ENCODE peak calls at places on chromosomes 4 and X, in five cellular contexts. One of them, this sample, is unnamed. For H3K36me3 and H3K27me3, the result is how much of the 10 kb centered on the place peaks cover.

GRCh38 chr4:140134780-140135179 is 19.2 kb downstream of the MAML3 start:
- DNase-seq in PC-3: no peak
- DNase-seq in GM06990: no peak
- DNase-seq in H7: no peak
- DNase-seq in brain microvascular endothelial cell: no peak
- DNase-seq in this sample: no peak

GRCh38 chr4:147765121-147765521 is 33.2 kb downstream of the ARHGAP10 start:
- DNase-seq in GM06990: no peak
- DNase-seq in brain microvascular endothelial cell: no peak
- DNase-seq in PC-3: peak
- DNase-seq in H7: no peak
- DNase-seq in this sample: peak

GRCh38 chr4:93770201-93770600 is 58.4 kb upstream of the ATOH1 start:
- DNase-seq in brain microvascular endothelial cell: no peak
- DNase-seq in H7: no peak
- DNase-seq in PC-3: no peak
- DNase-seq in GM06990: no peak
- DNase-seq in this sample: peak

GRCh38 chr4:39353478-39354177 is 12.5 kb downstream of the RFC1 start:
- DNase-seq in H7: no peak
- DNase-seq in GM06990: peak
- DNase-seq in PC-3: no peak
- DNase-seq in brain microvascular endothelial cell: no peak
- DNase-seq in this sample: peak

GRCh38 chrX:97026406-97026805 is 142.7 kb downstream of the RPA4 start:
- DNase-seq in H7: peak
- DNase-seq in GM06990: no peak
- DNase-seq in PC-3: peak
- DNase-seq in brain microvascular endothelial cell: peak
- DNase-seq in this sample: no peak

GRCh38 chr4:13983189-13983790 is 355.8 kb upstream of the BOD1L1 start:
- DNase-seq in H7: no peak
- DNase-seq in GM06990: no peak
- DNase-seq in brain microvascular endothelial cell: no peak
- DNase-seq in PC-3: no peak
- DNase-seq in this sample: no peak

GRCh38 chr4:4937926-4938325 is 78.5 kb downstream of the MSX1 start:
- DNase-seq in PC-3: no peak
- DNase-seq in GM06990: no peak
- DNase-seq in H7: no peak
- DNase-seq in brain microvascular endothelial cell: no peak
- DNase-seq in this sample: no peak

GRCh38 chrX:17822351-17822750 is 38.7 kb downstream of the RAI2 start:
- DNase-seq in brain microvascular endothelial cell: no peak
- DNase-seq in GM06990: no peak
- DNase-seq in PC-3: no peak
- DNase-seq in H7: no peak
- DNase-seq in this sample: no peak

GRCh38 chr4:105147226-105148151 is 813 bp downstream of the TET2 start:
- DNase-seq in H7: peak
- DNase-seq in brain microvascular endothelial cell: no peak
- DNase-seq in PC-3: peak
- DNase-seq in GM06990: peak
- DNase-seq in this sample: peak

GRCh38 chr4:186586190-186586589 is 30.8 kb upstream of the MTNR1A start:
- DNase-seq in brain microvascular endothelial cell: peak
- DNase-seq in PC-3: no peak
- DNase-seq in H7: no peak
- DNase-seq in GM06990: no peak
- DNase-seq in this sample: no peak
- H3K36me3 ChIP-seq in brain microvascular endothelial cell: under half
- H3K36me3 ChIP-seq in PC-3: under half
- H3K36me3 ChIP-seq in H7: under half
- H3K36me3 ChIP-seq in GM06990: under half
- H3K36me3 ChIP-seq in this sample: under half

GRCh38 chrX:143683486-143683885 is 37.1 kb downstream of the SPANXN2 start:
- DNase-seq in GM06990: no peak
- DNase-seq in brain microvascular endothelial cell: no peak
- DNase-seq in PC-3: no peak
- DNase-seq in H7: no peak
- DNase-seq in this sample: no peak
- H3K27me3 ChIP-seq in GM06990: under half
- H3K27me3 ChIP-seq in brain microvascular endothelial cell: under half
- H3K27me3 ChIP-seq in PC-3: under half
- H3K27me3 ChIP-seq in H7: under half
- H3K27me3 ChIP-seq in this sample: under half

DNA sequence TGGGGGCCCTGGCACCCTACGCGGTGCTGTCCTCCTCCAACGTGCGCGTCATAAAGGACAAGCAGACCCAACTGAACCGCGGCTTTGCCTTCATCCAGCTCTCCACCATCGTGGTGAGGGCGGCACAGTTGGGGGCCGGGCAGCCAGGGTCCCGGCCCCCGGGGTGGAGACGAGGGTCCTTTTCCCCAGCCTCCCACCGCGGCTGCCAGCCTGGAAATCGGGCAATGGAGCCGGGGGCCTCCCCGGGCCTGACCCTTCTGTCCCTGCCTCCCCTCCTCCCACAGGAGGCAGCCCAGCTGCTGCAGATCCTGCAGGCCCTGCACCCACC is 13.7 kb upstream of the UBA1 start:
- DNase-seq in GM06990: no peak
- DNase-seq in H7: no peak
- DNase-seq in brain microvascular endothelial cell: no peak
- DNase-seq in PC-3: no peak
- DNase-seq in this sample: no peak
- H3K36me3 ChIP-seq in GM06990: under half
- H3K36me3 ChIP-seq in H7: under half
- H3K36me3 ChIP-seq in brain microvascular endothelial cell: under half
- H3K36me3 ChIP-seq in PC-3: under half
- H3K36me3 ChIP-seq in this sample: under half

GRCh38 chrX:106716004-106716403 is 10.5 kb upstream of the RNF128 start:
- DNase-seq in brain microvascular endothelial cell: no peak
- DNase-seq in PC-3: no peak
- DNase-seq in H7: no peak
- DNase-seq in GM06990: no peak
- DNase-seq in this sample: no peak
- H3K27me3 ChIP-seq in brain microvascular endothelial cell: under half
- H3K27me3 ChIP-seq in PC-3: under half
- H3K27me3 ChIP-seq in H7: under half
- H3K27me3 ChIP-seq in GM06990: under half
- H3K27me3 ChIP-seq in this sample: under half

This sample was measured in bronchial epithelial cell.